ENCODE peak calls at places on chromosomes 11 and 22, in nine cellular contexts. X is BE2C; S is T-helper 9 cell; J is H54; O is epithelial cell of proximal tubule; M is nephron progenitor cell; H is NCI-H774; R is naive thymus-derived CD8-positive, alpha-beta T cell; Y is activated CD4-positive, alpha-beta T cell treated with anti-CD3 and anti-CD28 coated beads, Interleukin-2, amount 10 ng/mL, durations not matched to agents 7 days and 5 days. D is an unnamed sample.

GRCh38 chr22:21669026-21669425 is 3.2 kb downstream of the PPIL2 start:
- DNase-seq in X (no peak), S (no peak), J (no peak), O (no peak), M (no peak), H (no peak), R (no peak), Y (no peak), D (peak)

GRCh38 chr11:113736323-113736722 is 30.2 kb upstream of the TMPRSS5 start:
- DNase-seq in X (no peak), S (no peak), J (no peak), O (no peak), M (no peak), H (no peak), R (no peak), Y (no peak), D (no peak)

GRCh38 chr11:115942043-115942442 is 437.8 kb upstream of the CADM1 start:
- DNase-seq in X (no peak), S (no peak), J (no peak), O (no peak), M (no peak), H (no peak), R (no peak), Y (no peak), D (no peak)

GRCh38 chr11:82085493-82085892 is 648.2 kb downstream of the FAM181B start:
- DNase-seq in X (no peak), S (no peak), J (no peak), O (no peak), M (no peak), H (no peak), R (no peak), Y (no peak), D (no peak)

GRCh38 chr11:12330491-12331231 is 46.7 kb upstream of the PARVA start:
- DNase-seq in X (peak), S (no peak), J (no peak), O (no peak), M (no peak), H (no peak), R (no peak), Y (no peak), D (peak)

GRCh38 chr11:116427337-116427902 is 345.4 kb downstream of the BUD13 start:
- DNase-seq in X (no peak), S (no peak), J (no peak), O (no peak), M (no peak), H (no peak), R (no peak), Y (no peak), D (no peak)

GRCh38 chr11:19276859-19277808 is 36.4 kb upstream of the E2F8 start:
- DNase-seq in X (no peak), S (no peak), J (peak), O (peak), M (no peak), H (no peak), R (no peak), Y (no peak), D (no peak)

GRCh38 chr11:119756169-119756568 is 27.2 kb upstream of the NECTIN1 start:
- DNase-seq in X (no peak), S (no peak), J (no peak), O (no peak), M (no peak), H (no peak), R (no peak), Y (no peak), D (no peak)

GRCh38 chr11:29628584-29628983 is 388.2 kb downstream of the KCNA4 start:
- DNase-seq in X (no peak), S (no peak), J (no peak), O (no peak), M (peak), H (no peak), R (no peak), Y (no peak), D (no peak)

GRCh38 chr11:72037554-72038311 is 39.0 kb downstream of the IL18BP start:
- DNase-seq in X (no peak), S (no peak), J (no peak), O (no peak), M (no peak), H (no peak), R (no peak), Y (no peak), D (peak)

GRCh38 chr11:8242480-8243280 is 21.0 kb downstream of the LMO1 start:
- DNase-seq in X (peak), S (no peak), J (no peak), O (no peak), M (no peak), H (no peak), R (no peak), Y (no peak), D (peak)

GRCh38 chr22:36753120-36753802 is 22.7 kb downstream of the IFT27 start:
- DNase-seq in X (no peak), S (no peak), J (no peak), O (no peak), M (peak), H (no peak), R (no peak), Y (no peak), D (no peak)

GRCh38 chr11:1515082-1516060 is 28.8 kb upstream of the MOB2 start:
- DNase-seq in X (peak), S (peak), J (peak), O (no peak), M (peak), H (peak), R (peak), Y (peak), D (no peak)

GRCh38 chr22:32919629-32920028 is 118.1 kb downstream of the TIMP3 start:
- DNase-seq in X (no peak), S (no peak), J (no peak), O (no peak), M (no peak), H (no peak), R (no peak), Y (no peak), D (no peak)

GRCh38 chr22:31259798-31260473 is 32.4 kb downstream of the PIK3IP1 start:
- DNase-seq in X (no peak), S (no peak), J (no peak), O (no peak), M (no peak), H (no peak), R (no peak), Y (no peak), D (no peak)

GRCh38 chr11:61683961-61684869 is 4.0 kb downstream of the DAGLA start:
- DNase-seq in X (no peak), S (no peak), J (no peak), O (no peak), M (peak), H (no peak), R (no peak), Y (peak), D (no peak)

GRCh38 chr11:48012051-48012391 is 31.7 kb downstream of the PTPRJ start:
- DNase-seq in X (no peak), S (peak), J (no peak), O (no peak), M (no peak), H (no peak), R (no peak), Y (peak), D (no peak)